ENCODE peak calls at places on chromosomes 12 and 14, in seven cellular contexts. Q is dorsolateral prefrontal cortex; S is GM23338; X is CD4-positive, CD25-positive, alpha-beta regulatory T cell; C is RWPE1; R is adrenal gland; G is mesendoderm. P is an unnamed sample.
A peak's percentile ranks its signal among the peaks of the same experiment; 100 is the strongest.

GRCh38 chr14:80844872-80845271 is 96.7 kb downstream of the CEP128 start:
- DNase-seq in Q (no peak), S (no peak), X (no peak), C (no peak), R (no peak), G (no peak), P (no peak)

GRCh38 chr14:94120667-94121335 is 8.6 kb downstream of the IFI27L2 start:
- DNase-seq in Q (no peak), S (no peak), X (no peak), C (no peak), R (no peak), G (no peak), P (no peak)

GRCh38 chr12:6915023-6915788 is 826 bp downstream of the ENO2 start:
- DNase-seq in Q (no peak), S (peak; percentile 87), X (peak; percentile 23), C (no peak), R (no peak), G (peak; percentile 92), P (no peak)

GRCh38 chr14:25953532-25954144 is 644.2 kb downstream of the NOVA1 start:
- DNase-seq in Q (peak; percentile 22), S (no peak), X (no peak), C (peak; percentile 6), R (peak; percentile 75), G (no peak), P (peak; percentile 9)

GRCh38 chr12:4621511-4621910 is 27.3 kb downstream of the AKAP3 start:
- DNase-seq in Q (no peak), S (no peak), X (no peak), C (no peak), R (no peak), G (no peak), P (no peak)

GRCh38 chr14:65658202-65658601 is 245.7 kb downstream of the FUT8 start:
- DNase-seq in Q (no peak), S (no peak), X (no peak), C (peak; percentile 15), R (no peak), G (no peak), P (no peak)

GRCh38 chr14:100065161-100065871 is at the start of gene EVL:
- DNase-seq in Q (no peak), S (no peak), X (peak; percentile 95), C (no peak), R (peak; percentile 37), G (no peak), P (no peak)

GRCh38 chr14:52977798-52978197 is 26.9 kb upstream of the FERMT2 start:
- DNase-seq in Q (no peak), S (no peak), X (no peak), C (no peak), R (peak; percentile 50), G (no peak), P (no peak)

GRCh38 chr14:32027255-32027939 is 49.7 kb upstream of the ARHGAP5 start:
- DNase-seq in Q (no peak), S (no peak), X (no peak), C (peak; percentile 41), R (no peak), G (no peak), P (no peak)

GRCh38 chr14:97771340-97772045 is 974.3 kb downstream of the VRK1 start:
- DNase-seq in Q (no peak), S (no peak), X (no peak), C (peak; percentile 48), R (no peak), G (no peak), P (no peak)

GRCh38 chr12:95337176-95337575 is 119.6 kb downstream of the VEZT start:
- DNase-seq in Q (no peak), S (no peak), X (no peak), C (no peak), R (no peak), G (no peak), P (no peak)

GRCh38 chr12:48750215-48750614 is 33.7 kb upstream of the CCNT1 start:
- DNase-seq in Q (no peak), S (no peak), X (no peak), C (no peak), R (no peak), G (no peak), P (no peak)

GRCh38 chr14:30799933-30800332 is 74.4 kb upstream of the COCH start:
- DNase-seq in Q (no peak), S (no peak), X (no peak), C (no peak), R (no peak), G (no peak), P (no peak)

GRCh38 chr12:66960704-66961690 is 282.1 kb upstream of the GRIP1 start:
- DNase-seq in Q (no peak), S (peak; percentile 70), X (no peak), C (peak; percentile 25), R (no peak), G (peak; percentile 46), P (no peak)

GRCh38 chr14:21703357-21704339 is 30.0 kb upstream of the OR4E1 start:
- DNase-seq in Q (no peak), S (no peak), X (peak; percentile 47), C (no peak), R (no peak), G (peak; percentile 54), P (no peak)

GRCh38 chr12:62882696-62883095 is 52.3 kb downstream of the PPM1H start:
- DNase-seq in Q (no peak), S (no peak), X (no peak), C (no peak), R (no peak), G (no peak), P (no peak)

GRCh38 chr14:101499080-101499479 is 62.2 kb upstream of the DIO3 start:
- DNase-seq in Q (peak; percentile 5), S (no peak), X (no peak), C (no peak), R (no peak), G (no peak), P (no peak)

GRCh38 chr14:71339650-71340415 is 432.6 kb downstream of the PCNX1 start:
- DNase-seq in Q (no peak), S (no peak), X (no peak), C (no peak), R (peak; percentile 30), G (no peak), P (no peak)

GRCh38 chr12:118374126-118374725 is 1.5 kb upstream of the TAOK3 start:
- DNase-seq in Q (no peak), S (no peak), X (no peak), C (no peak), R (no peak), G (no peak), P (no peak)
- H3K27ac ChIP-seq in Q (peak overlapping the region; percentile 99), S (no peak overlapping the region), X (no peak overlapping the region), C (no peak overlapping the region), R (no peak overlapping the region), G (no peak overlapping the region), P (peak overlapping the region; percentile 5)

DNA sequence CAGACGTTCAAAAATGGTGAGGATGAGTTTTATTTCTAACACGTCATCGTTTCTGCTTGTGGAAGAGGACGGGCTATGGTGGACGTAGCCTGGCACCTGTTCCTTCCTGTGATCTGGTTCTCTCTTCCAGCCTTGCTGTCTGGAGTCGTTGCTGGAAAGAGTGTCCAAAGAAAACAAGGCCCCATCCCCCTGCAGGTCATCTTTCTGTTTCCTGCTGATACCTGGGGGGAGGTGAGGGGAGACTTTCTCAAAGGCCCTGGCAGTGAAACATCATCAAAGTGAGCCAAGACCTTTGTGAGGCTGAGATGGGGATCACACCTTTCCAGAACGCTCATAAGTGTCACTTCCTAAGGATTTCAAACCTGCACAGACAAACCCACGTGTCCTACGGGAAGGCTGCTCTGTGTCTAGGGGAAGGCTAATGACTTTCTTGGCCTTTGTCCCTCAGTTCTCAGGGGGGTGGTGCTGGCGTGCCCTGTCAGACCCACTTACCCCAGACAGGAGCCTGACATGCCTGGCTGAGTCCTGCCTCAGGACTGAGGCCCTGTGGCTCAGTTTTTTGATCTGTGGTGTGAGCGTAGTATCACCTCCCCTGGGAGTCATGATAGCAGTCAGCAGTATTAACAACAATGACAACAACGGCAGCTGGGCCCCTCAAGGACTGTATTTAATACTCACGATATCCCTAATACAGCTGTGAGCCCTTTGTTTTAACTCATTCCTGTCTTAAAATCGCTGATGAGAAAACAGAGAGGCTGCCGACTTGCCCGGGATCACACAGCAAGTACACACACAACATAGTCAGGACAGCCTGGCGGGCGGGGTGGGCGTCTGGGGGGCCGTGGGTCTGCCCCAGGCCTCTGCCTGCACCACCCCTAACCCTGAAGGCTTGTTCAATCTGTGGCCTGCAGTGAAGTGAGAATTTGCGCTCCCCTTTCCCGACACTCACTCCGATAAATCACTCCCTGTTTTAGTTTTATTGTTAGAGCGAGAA is 235.3 kb downstream of the SLC41A2 start:
- DNase-seq in Q (no peak), S (peak; percentile 60), X (no peak), C (no peak), R (no peak), G (peak; percentile 83), P (no peak)
- H3K27ac ChIP-seq in Q (no peak overlapping the region), S (no peak overlapping the region), X (no peak overlapping the region), C (no peak overlapping the region), R (no peak overlapping the region), G (no peak overlapping the region), P (no peak overlapping the region)

GRCh38 chr12:107761502-107761904 is 566 bp upstream of the PRDM4 start:
- DNase-seq in Q (no peak), S (peak; percentile 58), X (peak; percentile 5), C (no peak), R (peak; percentile 5), G (peak; percentile 52), P (peak; percentile 34)
- H3K27ac ChIP-seq in Q (peak overlapping the region; percentile 74), S (no peak overlapping the region), X (peak overlapping the region; percentile 70), C (peak overlapping the region; percentile 77), R (no peak overlapping the region), G (no peak overlapping the region), P (peak overlapping the region; percentile 50)

GRCh38 chr14:92511472-92512247 is 1.9 kb upstream of the RIN3 start:
- DNase-seq in Q (no peak), S (no peak), X (no peak), C (peak; percentile 89), R (peak; percentile 52), G (peak; percentile 93), P (no peak)

GRCh38 chr14:92513966-92514843 is 624 bp downstream of the RIN3 start:
- DNase-seq in Q (no peak), S (peak; percentile 58), X (peak; percentile 45), C (peak; percentile 33), R (peak; percentile 57), G (peak; percentile 22), P (no peak)

GRCh38 chr14:92512807-92513203 is 776 bp upstream of the RIN3 start:
- DNase-seq in Q (no peak), S (no peak), X (no peak), C (no peak), R (no peak), G (no peak), P (no peak)

GRCh38 chr14:92514844-92515509 is 1.4 kb downstream of the RIN3 start:
- DNase-seq in Q (no peak), S (no peak), X (no peak), C (no peak), R (no peak), G (no peak), P (no peak)

DNA sequence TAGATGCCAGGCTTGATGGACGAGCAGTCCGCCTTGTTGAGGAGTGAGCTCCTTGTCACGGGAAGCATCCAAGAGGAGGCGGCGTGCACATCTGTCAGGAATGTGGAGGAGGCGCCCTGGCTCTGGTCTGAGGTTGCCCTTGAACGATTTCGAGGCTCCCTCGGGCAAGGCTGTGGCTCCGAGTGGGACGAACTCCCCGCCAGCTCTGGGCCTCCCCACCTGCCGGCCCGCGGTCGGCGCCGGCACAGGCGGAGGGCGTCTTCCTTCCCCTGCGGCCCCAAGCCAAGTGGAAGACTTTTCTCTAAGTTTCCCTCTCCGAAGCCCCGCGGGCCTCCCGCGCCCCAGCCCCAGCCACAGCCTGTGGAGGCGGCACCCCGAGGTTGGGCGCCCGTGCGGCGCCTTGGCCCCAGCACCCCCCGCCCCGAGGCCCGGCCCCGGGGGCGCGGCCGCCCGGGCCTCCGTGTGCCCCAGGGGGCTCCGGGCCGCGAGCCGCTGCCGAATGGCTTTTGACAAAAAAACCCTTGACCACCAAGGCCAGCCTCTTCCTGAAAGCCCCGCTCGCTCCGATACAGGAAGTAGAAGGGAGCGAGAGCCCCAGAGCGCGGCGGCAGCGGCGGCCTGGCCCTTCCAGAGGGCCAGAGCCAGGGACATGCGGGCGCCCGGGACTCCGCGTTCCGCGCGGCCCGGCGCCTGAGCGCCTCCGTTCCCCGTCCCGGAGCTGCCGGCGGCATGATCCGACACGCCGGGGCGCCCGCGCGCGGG is at the start of gene RIN3:
- DNase-seq in Q (no peak), S (peak; percentile 84), X (peak; percentile 44), C (peak; percentile 47), R (peak; percentile 66), G (peak; percentile 81), P (peak; percentile 32)
- H3K27ac ChIP-seq in Q (peak within 1 kb of the TSS; percentile 24), S (no peak within 1 kb of the TSS), X (no peak within 1 kb of the TSS), C (no peak within 1 kb of the TSS), R (peak within 1 kb of the TSS; percentile 76), G (no peak within 1 kb of the TSS), P (peak within 1 kb of the TSS; percentile 50)